ENCODE peak calls at places on chromosomes 3 and 15, in nine cellular contexts. F is HCT116; S is lung; T is CD8-positive, alpha-beta T cell; P is kidney epithelial cell; O is H1; Q is mesendoderm; D is left ventricle myocardium inferior; H is sigmoid colon. A is an unnamed sample. For H3K27me3, the result is how much of the 10 kb centered on the place peaks cover.

GRCh38 chr3:71512000-71512399 is 71.5 kb downstream of the FOXP1 start:
- DNase-seq in D (no peak), T (peak), F (no peak), O (no peak), P (no peak), Q (peak), H (no peak), S (no peak), A (no peak)

GRCh38 chr3:171163724-171164465 is 137.4 kb upstream of the SLC2A2 start:
- DNase-seq in T (no peak), P (no peak), Q (no peak), H (no peak), F (no peak), D (no peak), S (no peak), O (no peak), A (no peak)

GRCh38 chr15:38528279-38528678 is 36.3 kb downstream of the RASGRP1 start:
- DNase-seq in H (no peak), T (no peak), O (no peak), S (no peak), D (no peak), F (no peak), Q (no peak), P (no peak), A (peak)

GRCh38 chr3:42660131-42660715 is 6.7 kb downstream of the ZBTB47 start:
- DNase-seq in F (no peak), O (no peak), P (no peak), D (no peak), Q (no peak), S (no peak), T (no peak), H (peak), A (peak)

GRCh38 chr15:72338617-72339321 is 18.8 kb upstream of the CELF6 start:
- DNase-seq in F (no peak), T (no peak), Q (no peak), O (no peak), D (no peak), P (no peak), H (peak), S (no peak), A (no peak)

GRCh38 chr3:100023150-100023549 is 91.2 kb downstream of the FILIP1L start:
- DNase-seq in D (no peak), T (no peak), P (no peak), F (no peak), O (no peak), S (no peak), H (no peak), Q (no peak), A (no peak)

GRCh38 chr15:38414351-38414750 is 39.6 kb upstream of the FAM98B start:
- DNase-seq in D (peak), T (no peak), Q (peak), H (peak), S (no peak), O (peak), F (peak), P (no peak), A (peak)

GRCh38 chr15:64634020-64634419 is 141.4 kb downstream of the RBPMS2 start:
- DNase-seq in F (no peak), S (no peak), Q (peak), D (no peak), H (no peak), P (peak), T (peak), O (no peak), A (no peak)

GRCh38 chr3:173841334-173841733 is 443.8 kb downstream of the NLGN1 start:
- DNase-seq in T (no peak), S (no peak), P (no peak), H (no peak), Q (peak), D (no peak), F (no peak), O (no peak), A (no peak)

GRCh38 chr15:96053039-96054021 is 277.2 kb upstream of the NR2F2 start:
- DNase-seq in F (peak), T (no peak), Q (peak), H (peak), D (peak), S (peak), O (no peak), P (no peak), A (peak)

GRCh38 chr15:39618063-39618823 is 37.4 kb downstream of the THBS1 start:
- DNase-seq in F (no peak), O (no peak), S (no peak), P (no peak), D (no peak), H (no peak), Q (no peak), T (no peak), A (no peak)

GRCh38 chr3:63900459-63900858 is 11.7 kb downstream of the SCAANT1 start:
- DNase-seq in H (no peak), S (no peak), Q (no peak), T (no peak), O (no peak), D (no peak), F (no peak), P (no peak), A (no peak)

GRCh38 chr15:25177955-25178801 is 223.4 kb downstream of the SNRPN start:
- DNase-seq in O (no peak), Q (no peak), H (peak), P (no peak), T (peak), S (peak), F (no peak), D (peak), A (peak)

GRCh38 chr15:69194854-69195253 is 34.4 kb downstream of the GLCE start:
- DNase-seq in Q (no peak), S (no peak), H (no peak), T (no peak), P (no peak), O (no peak), F (no peak), D (no peak), A (no peak)

GRCh38 chr3:195729476-195729875 is 8.7 kb downstream of the MUC20 start:
- DNase-seq in F (no peak), Q (no peak), S (no peak), D (no peak), T (no peak), H (peak), O (no peak), P (no peak), A (no peak)

GRCh38 chr3:171255236-171255806 is 204.9 kb downstream of the TNIK start:
- DNase-seq in S (no peak), O (no peak), D (no peak), H (no peak), F (no peak), T (no peak), P (no peak), Q (peak), A (no peak)

GRCh38 chr3:196641278-196642058 is 2.0 kb downstream of the NRROS start:
- DNase-seq in Q (no peak), S (no peak), P (no peak), T (no peak), D (no peak), H (no peak), O (no peak), F (no peak), A (no peak)

GRCh38 chr3:195809291-195809785 is 2.4 kb downstream of the MUC4 start:
- DNase-seq in F (no peak), H (peak), D (no peak), S (no peak), O (no peak), T (no peak), Q (no peak), P (no peak), A (no peak)

GRCh38 chr3:126859415-126860246 is 123.3 kb upstream of the PLXNA1 start:
- DNase-seq in H (peak), O (no peak), D (no peak), S (no peak), T (no peak), Q (no peak), F (no peak), P (no peak), A (no peak)

GRCh38 chr3:12590096-12590495 is 33.2 kb downstream of the MKRN2 start:
- DNase-seq in S (no peak), H (no peak), T (no peak), Q (no peak), D (no peak), P (no peak), F (no peak), O (no peak), A (no peak)

GRCh38 chr15:92882697-92883642 is 17.2 kb upstream of the CHD2 start:
- DNase-seq in S (no peak), D (peak), O (no peak), H (no peak), T (peak), F (no peak), P (no peak), Q (peak), A (peak)

GRCh38 chr3:126051234-126051633 is 32.7 kb downstream of the SLC41A3 start:
- DNase-seq in F (no peak), S (no peak), O (no peak), Q (no peak), P (no peak), D (no peak), T (no peak), H (no peak), A (no peak)

GRCh38 chr3:66971891-66972551 is 26.1 kb upstream of the KBTBD8 start:
- DNase-seq in O (peak), T (peak), P (peak), D (peak), H (peak), Q (peak), S (peak), F (peak), A (peak)

GRCh38 chr3:30658328-30659052 is 52.1 kb downstream of the TGFBR2 start:
- DNase-seq in D (no peak), H (no peak), Q (no peak), O (no peak), T (peak), F (peak), S (no peak), P (no peak), A (no peak)

GRCh38 chr15:68403161-68403941 is 28.6 kb downstream of the ITGA11 start:
- DNase-seq in T (no peak), H (no peak), F (no peak), O (no peak), Q (no peak), D (no peak), S (no peak), P (no peak), A (no peak)

GRCh38 chr15:37098468-37099320 is 1.7 kb downstream of the MEIS2 start:
- DNase-seq in H (peak), P (no peak), T (no peak), S (no peak), D (peak), Q (peak), O (no peak), F (no peak), A (peak)
- H3K27me3 ChIP-seq in H (under half), P (under half), T (under half), S (under half), D (under half), Q (under half), O (under half), F (under half), A (under half)

GRCh38 chr3:124296416-124296815 is 304.5 kb upstream of the ROPN1 start:
- DNase-seq in P (no peak), T (no peak), S (no peak), F (no peak), D (no peak), Q (no peak), O (no peak), H (no peak), A (no peak)

GRCh38 chr3:124292329-124292728 is 300.4 kb upstream of the ROPN1 start:
- DNase-seq in O (no peak), F (no peak), Q (no peak), S (no peak), H (no peak), T (no peak), D (no peak), P (no peak), A (no peak)

GRCh38 chr3:124295358-124295757 is 303.4 kb upstream of the ROPN1 start:
- DNase-seq in P (no peak), T (no peak), D (no peak), Q (no peak), O (no peak), F (no peak), H (no peak), S (no peak), A (no peak)

GRCh38 chr3:124288996-124289395 is 297.1 kb upstream of the ROPN1 start:
- DNase-seq in Q (no peak), S (no peak), D (no peak), T (no peak), P (no peak), H (no peak), F (no peak), O (no peak), A (no peak)

GRCh38 chr3:124291008-124291407 is 299.1 kb upstream of the ROPN1 start:
- DNase-seq in F (no peak), H (no peak), T (no peak), P (no peak), D (no peak), Q (no peak), S (no peak), O (no peak), A (no peak)
- H3K4me3 ChIP-seq in F (no peak), H (no peak), T (no peak), P (no peak), D (no peak), Q (no peak), S (no peak), O (no peak), A (no peak)

GRCh38 chr3:46463868-46464241 is 850 bp downstream of the LTF start:
- DNase-seq in O (no peak), Q (no peak), H (no peak), D (no peak), F (no peak), T (no peak), S (no peak), P (no peak), A (no peak)
- H3K27me3 ChIP-seq in O (under half), Q (under half), H (under half), D (under half), F (under half), T (under half), S (under half), P (under half), A (under half)

DNA sequence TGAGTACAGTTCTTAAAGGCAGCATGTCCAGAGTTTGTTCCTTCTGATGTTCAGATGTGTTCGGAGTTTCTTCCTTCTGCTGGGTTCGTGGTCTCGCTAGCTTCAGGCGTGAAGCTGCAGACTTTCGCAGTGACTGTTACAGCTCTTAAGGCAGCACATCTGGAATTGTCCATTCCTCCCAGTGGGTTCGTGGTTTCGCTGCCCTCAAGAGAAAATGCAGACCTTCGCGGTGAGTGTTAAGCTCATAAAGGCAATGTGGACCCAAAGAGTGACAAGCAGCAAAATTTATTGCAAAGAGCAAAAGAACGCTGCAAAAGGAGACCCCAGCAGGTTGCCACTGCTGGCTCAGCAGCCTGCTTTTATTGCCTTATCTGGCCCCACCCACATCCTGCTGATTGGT is 191.7 kb upstream of the MME start:
- DNase-seq in F (no peak), D (no peak), O (no peak), H (no peak), S (no peak), Q (no peak), T (no peak), P (no peak), A (no peak)
- H3K4me3 ChIP-seq in F (no peak), D (no peak), O (no peak), H (no peak), S (no peak), Q (no peak), T (no peak), P (no peak), A (no peak)

GRCh38 chr3:133746722-133747086 is 511 bp downstream of the TF start:
- DNase-seq in H (no peak), O (no peak), D (no peak), F (no peak), P (no peak), Q (no peak), T (no peak), S (no peak), A (no peak)

GRCh38 chr3:133747373-133747772 is 1.2 kb downstream of the TF start:
- DNase-seq in H (no peak), F (no peak), S (no peak), T (no peak), Q (no peak), D (no peak), O (no peak), P (no peak), A (no peak)

GRCh38 chr3:133745108-133745507 is 1.1 kb upstream of the TF start:
- DNase-seq in D (no peak), F (no peak), H (no peak), P (no peak), T (no peak), O (no peak), Q (no peak), S (no peak), A (no peak)

GRCh38 chr3:133744241-133744640 is 2.0 kb upstream of the TF start:
- DNase-seq in T (no peak), H (no peak), P (no peak), D (no peak), O (no peak), F (no peak), Q (no peak), S (no peak), A (no peak)

DNA sequence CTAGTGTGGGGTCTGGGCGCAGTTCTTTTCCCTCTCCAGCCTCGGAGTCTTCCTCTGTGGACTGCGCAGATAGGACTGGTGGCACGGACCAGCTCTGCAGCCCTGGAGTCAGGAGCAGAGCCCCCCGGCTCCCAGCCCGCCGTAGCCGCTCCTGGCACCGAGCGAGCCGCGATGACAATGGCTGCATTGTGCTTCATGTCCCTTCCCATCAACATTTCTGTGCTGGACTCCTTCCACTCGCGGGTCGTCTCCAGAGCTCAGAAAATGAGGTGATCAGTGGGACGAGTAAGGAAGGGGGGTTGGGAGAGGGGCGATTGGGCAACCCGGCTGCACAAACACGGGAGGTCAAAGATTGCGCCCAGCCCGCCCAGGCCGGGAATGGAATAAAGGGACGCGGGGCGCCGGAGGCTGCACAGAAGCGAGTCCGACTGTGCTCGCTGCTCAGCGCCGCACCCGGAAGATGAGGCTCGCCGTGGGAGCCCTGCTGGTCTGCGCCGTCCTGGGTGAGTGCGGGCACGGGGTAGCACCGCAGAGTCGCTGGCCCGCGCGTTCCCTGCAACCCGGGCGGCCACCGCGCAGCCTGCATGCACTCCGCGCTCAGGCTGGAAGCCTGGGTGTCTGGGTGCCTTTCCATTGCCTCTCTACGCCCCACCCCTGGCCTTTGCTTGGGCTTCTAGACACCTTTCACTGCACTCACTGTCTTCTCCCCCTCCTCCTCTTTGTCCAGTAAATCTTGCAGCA is at the start of gene TF:
- DNase-seq in T (no peak), S (no peak), P (no peak), F (no peak), Q (no peak), O (no peak), H (no peak), D (no peak), A (no peak)
- H3K27me3 ChIP-seq in T (under half), S (under half), P (under half), F (under half), Q (under half), O (under half), H (under half), D (half or more), A (under half)

GRCh38 chr3:193798097-193798496 is 205.1 kb downstream of the OPA1 start:
- DNase-seq in O (no peak), H (no peak), D (no peak), Q (no peak), S (no peak), P (no peak), F (no peak), T (no peak), A (no peak)
- H3K4me3 ChIP-seq in O (no peak), H (no peak), D (no peak), Q (no peak), S (no peak), P (no peak), F (no peak), T (no peak), A (no peak)

GRCh38 chr15:28097656-28098359 is 1.3 kb downstream of the OCA2 start:
- DNase-seq in S (no peak), Q (no peak), F (no peak), P (no peak), T (no peak), H (peak), D (no peak), O (no peak), A (no peak)
- H3K27me3 ChIP-seq in S (under half), Q (under half), F (under half), P (half or more), T (under half), H (half or more), D (half or more), O (under half), A (under half)

GRCh38 chr3:155391104-155391503 is 97.6 kb upstream of the STRIT1 start:
- DNase-seq in P (no peak), H (no peak), D (no peak), Q (no peak), O (no peak), S (no peak), F (no peak), T (no peak), A (no peak)
- H3K4me3 ChIP-seq in P (no peak), H (no peak), D (no peak), Q (no peak), O (no peak), S (no peak), F (peak), T (no peak), A (no peak)

GRCh38 chr15:47514251-47514652 is 203.1 kb upstream of the SEMA6D start:
- DNase-seq in F (no peak), Q (no peak), D (no peak), H (no peak), O (no peak), S (no peak), T (no peak), P (no peak), A (no peak)

GRCh38 chr15:47523669-47524068 is 193.6 kb upstream of the SEMA6D start:
- DNase-seq in D (no peak), O (no peak), P (no peak), Q (no peak), T (no peak), H (no peak), F (no peak), S (no peak), A (no peak)

GRCh38 chr15:47516576-47517371 is 200.5 kb upstream of the SEMA6D start:
- DNase-seq in O (no peak), H (no peak), D (no peak), S (no peak), Q (no peak), F (no peak), T (no peak), P (no peak), A (no peak)

GRCh38 chr15:47513496-47513895 is 203.8 kb upstream of the SEMA6D start:
- DNase-seq in Q (no peak), O (no peak), P (no peak), S (no peak), F (no peak), D (no peak), H (no peak), T (no peak), A (no peak)

DNA sequence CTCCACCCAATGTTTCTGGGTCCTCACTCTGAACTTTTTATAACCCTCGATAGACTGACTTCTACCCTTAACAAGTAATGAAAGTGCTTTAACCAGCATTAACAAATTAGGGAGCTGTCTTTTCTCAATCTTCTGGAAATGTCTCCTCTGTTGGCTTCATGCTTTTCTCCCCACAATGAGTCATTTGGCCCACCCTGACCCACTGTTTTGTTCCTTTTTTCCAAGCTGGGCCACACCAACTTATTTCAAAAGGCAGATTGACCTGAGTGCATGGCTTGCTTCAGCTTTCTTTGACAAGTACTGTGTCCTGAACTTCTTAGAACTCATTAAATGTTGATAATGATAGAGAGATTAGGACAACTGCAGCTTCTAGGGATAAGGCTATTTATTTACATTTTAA is 199.6 kb upstream of the SEMA6D start:
- DNase-seq in Q (no peak), S (no peak), P (no peak), F (no peak), D (no peak), O (no peak), T (no peak), H (no peak), A (no peak)
- H3K27me3 ChIP-seq in Q (under half), S (under half), P (under half), F (under half), D (under half), O (under half), T (under half), H (under half), A (under half)